ENCODE peak calls at places on chromosomes 12 and 14, in seven cellular contexts. G is thyroid gland, M is H54, H is right lobe of liver, P is adrenal gland, O is IMR-90, R is esophagus squamous epithelium. Z is an unnamed sample.

GRCh38 chr14:100147181-100147631 is 12.2 kb downstream of the DEGS2 start:
- DNase-seq in R (no peak), G (no peak), P (no peak), M (no peak), H (no peak), O (no peak), Z (no peak)

GRCh38 chr12:50047693-50048250 is 9.6 kb upstream of the ASIC1 start:
- DNase-seq in P (no peak), G (no peak), R (no peak), H (no peak), M (no peak), O (no peak), Z (no peak)

GRCh38 chr12:103748002-103748401 is 93.0 kb downstream of the NT5DC3 start:
- DNase-seq in P (no peak), M (no peak), O (no peak), R (no peak), H (no peak), G (no peak), Z (no peak)

GRCh38 chr12:26642361-26642760 is 190.6 kb downstream of the ITPR2 start:
- DNase-seq in R (no peak), G (no peak), P (no peak), M (no peak), O (peak), H (no peak), Z (no peak)

GRCh38 chr12:63978519-63978918 is 134.0 kb downstream of the SRGAP1 start:
- DNase-seq in G (no peak), H (no peak), R (no peak), M (no peak), O (peak), P (no peak), Z (no peak)

GRCh38 chr12:617304-617915 is 45.8 kb downstream of the NINJ2 start:
- DNase-seq in G (no peak), P (peak), R (no peak), M (no peak), H (peak), O (peak), Z (peak)

GRCh38 chr14:99570542-99571302 is 33.3 kb downstream of the CCDC85C start:
- DNase-seq in M (no peak), G (no peak), P (no peak), R (no peak), O (no peak), H (no peak), Z (no peak)

GRCh38 chr14:23168246-23168645 is 15.2 kb downstream of the SLC7A8 start:
- DNase-seq in P (no peak), O (no peak), G (no peak), H (no peak), R (no peak), M (no peak), Z (no peak)

GRCh38 chr14:28609228-28609828 is 157.3 kb upstream of the FOXG1 start:
- DNase-seq in G (peak), O (peak), M (no peak), R (no peak), P (peak), H (peak), Z (peak)

GRCh38 chr12:2258035-2258434 is 205.2 kb downstream of the CACNA1C start:
- DNase-seq in G (no peak), M (no peak), O (no peak), H (no peak), R (no peak), P (no peak), Z (no peak)

GRCh38 chr12:94163850-94164249 is 15.5 kb downstream of the PLXNC1 start:
- DNase-seq in O (no peak), P (no peak), H (no peak), G (no peak), M (no peak), R (no peak), Z (no peak)

GRCh38 chr14:101708853-101709532 is 52.5 kb upstream of the PPP2R5C start:
- DNase-seq in M (no peak), G (peak), P (no peak), O (no peak), H (no peak), R (no peak), Z (no peak)

GRCh38 chr14:54058501-54058900 is 101.9 kb upstream of the BMP4 start:
- DNase-seq in O (no peak), G (no peak), H (no peak), M (no peak), P (no peak), R (no peak), Z (no peak)

GRCh38 chr12:113645183-113645582 is 173.5 kb upstream of the LHX5 start:
- DNase-seq in G (no peak), R (no peak), P (no peak), O (no peak), M (no peak), H (no peak), Z (no peak)

GRCh38 chr12:40215977-40216376 is 8.8 kb upstream of the LRRK2 start:
- DNase-seq in P (no peak), H (no peak), M (no peak), R (no peak), O (peak), G (no peak), Z (no peak)

GRCh38 chr12:129911437-129912049 is 7.7 kb upstream of the TMEM132D start:
- DNase-seq in H (peak), P (peak), M (peak), O (no peak), G (peak), R (no peak), Z (peak)

GRCh38 chr14:58808828-58809227 is 171.1 kb downstream of the DACT1 start:
- DNase-seq in P (peak), G (peak), R (no peak), H (peak), O (peak), M (no peak), Z (peak)

GRCh38 chr12:2387051-2387834 is 334.5 kb downstream of the CACNA1C start:
- DNase-seq in M (no peak), P (no peak), H (no peak), R (no peak), O (peak), G (no peak), Z (no peak)

GRCh38 chr12:104986022-104986941 is at the start of gene NOPCHAP1:
- DNase-seq in G (peak), M (peak), P (peak), R (peak), H (peak), O (peak), Z (peak)
- TF ChIP-seq POLR2A in G (no peak), M (peak), P (no peak), R (peak), H (peak), O (no peak), Z (no peak)

GRCh38 chr12:89355243-89356068 is 3.2 kb upstream of the DUSP6 start:
- DNase-seq in M (no peak), G (no peak), P (no peak), R (no peak), O (no peak), H (no peak), Z (no peak)
- TF ChIP-seq POLR2A in M (no peak), G (no peak), P (no peak), R (no peak), O (no peak), H (peak), Z (no peak)

DNA sequence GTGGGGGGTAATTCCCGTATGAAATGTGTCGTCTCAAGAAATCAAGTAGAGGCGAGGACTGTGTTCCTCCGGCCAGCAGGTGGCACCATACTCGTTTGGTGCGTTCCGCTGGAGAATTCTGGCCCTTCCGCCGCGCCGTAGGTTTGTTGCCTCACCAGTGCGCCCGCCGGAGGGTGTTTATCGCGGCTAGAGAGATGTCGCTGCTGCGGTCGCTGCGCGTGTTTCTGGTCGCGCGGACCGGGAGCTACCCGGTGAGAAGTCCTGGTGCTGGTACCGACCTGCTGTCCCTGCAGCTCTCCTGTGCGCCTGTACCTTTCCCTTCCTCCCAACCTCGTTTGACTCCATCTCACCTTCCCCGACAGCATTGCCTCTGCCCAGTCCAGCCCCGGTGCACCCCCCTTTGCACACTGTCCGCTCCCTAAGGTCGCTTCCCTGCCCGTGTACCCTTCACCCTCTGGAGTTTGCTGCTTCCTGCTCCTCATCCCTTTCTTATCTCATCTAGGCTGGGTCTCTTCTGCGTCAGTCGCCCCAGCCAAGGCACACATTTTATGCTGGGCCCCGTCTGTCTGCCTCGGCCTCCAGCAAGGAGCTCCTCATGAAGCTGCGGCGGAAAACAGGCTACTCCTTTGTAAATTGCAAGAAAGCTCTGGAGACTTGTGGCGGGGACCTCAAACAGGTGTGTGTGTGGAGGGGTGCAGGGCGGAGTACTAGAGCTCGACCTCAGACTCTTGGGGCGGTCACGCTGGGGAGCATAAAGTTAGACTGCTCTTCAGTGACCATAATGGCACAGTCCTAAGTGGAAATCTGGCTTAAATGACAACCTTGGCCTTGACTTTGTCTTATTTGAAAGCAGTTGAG is at the start of gene TSFM:
- DNase-seq in M (peak), O (peak), R (peak), P (peak), H (peak), G (peak), Z (peak)
- TF ChIP-seq POLR2A in M (peak), O (peak), R (peak), P (no peak), H (peak), G (no peak), Z (no peak)

GRCh38 chr14:105929327-105930081 is 403.1 kb downstream of the TMEM121 start:
- DNase-seq in O (no peak), G (no peak), H (no peak), R (no peak), P (no peak), M (no peak), Z (no peak)
- TF ChIP-seq POLR2A in O (no peak), G (no peak), H (no peak), R (no peak), P (no peak), M (no peak), Z (no peak)

DNA sequence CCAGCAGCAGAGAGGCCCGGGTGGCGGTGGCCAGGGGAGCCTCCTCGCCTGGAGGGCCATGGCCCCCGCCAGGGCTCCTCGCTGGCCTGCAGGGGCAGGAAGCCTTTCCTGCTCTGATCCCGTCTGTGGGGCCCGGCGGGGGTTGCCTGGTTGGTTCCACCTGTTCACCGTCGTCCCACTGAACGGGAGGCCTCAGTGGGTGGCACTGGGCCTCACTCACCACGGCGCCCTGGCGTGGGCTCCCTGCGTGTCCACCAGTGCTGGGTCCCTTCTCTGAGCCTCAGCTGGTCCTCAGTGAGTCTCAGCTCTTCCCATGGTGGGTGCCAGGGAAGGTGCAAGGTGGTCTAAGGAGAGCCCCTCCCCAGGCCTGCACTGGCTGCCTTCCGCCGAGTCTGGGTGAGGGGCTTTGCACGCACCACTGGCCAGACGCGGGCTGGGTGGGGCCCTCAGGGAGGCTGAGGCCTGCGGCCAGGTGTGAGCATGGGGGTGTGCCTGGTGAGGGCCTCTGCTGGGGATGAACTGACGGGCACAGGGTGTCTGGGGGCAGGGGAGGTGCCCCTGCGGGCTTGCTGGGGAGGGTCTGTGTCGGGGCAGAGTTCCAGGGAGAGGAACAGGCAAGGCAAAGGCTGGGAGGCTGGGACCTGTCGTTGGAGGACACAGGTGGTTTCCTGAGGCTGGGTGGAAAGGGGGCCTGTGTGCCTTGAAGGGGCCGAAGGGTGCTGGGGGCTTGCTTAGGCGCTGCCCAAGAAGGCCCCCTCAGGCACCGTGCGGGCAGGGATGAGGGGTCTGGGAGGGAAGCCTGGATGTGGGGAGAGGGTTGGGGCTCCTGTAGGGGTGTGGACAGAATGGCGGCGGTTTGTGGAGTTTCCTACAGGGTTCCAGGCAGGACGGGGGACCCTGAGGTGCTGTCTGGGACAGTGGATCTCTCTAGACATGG is 339.8 kb downstream of the TMEM121 start:
- DNase-seq in O (no peak), P (no peak), H (peak), M (no peak), G (no peak), R (no peak), Z (peak)
- TF ChIP-seq POLR2A in O (no peak), P (no peak), H (no peak), M (no peak), G (no peak), R (no peak), Z (no peak)

DNA sequence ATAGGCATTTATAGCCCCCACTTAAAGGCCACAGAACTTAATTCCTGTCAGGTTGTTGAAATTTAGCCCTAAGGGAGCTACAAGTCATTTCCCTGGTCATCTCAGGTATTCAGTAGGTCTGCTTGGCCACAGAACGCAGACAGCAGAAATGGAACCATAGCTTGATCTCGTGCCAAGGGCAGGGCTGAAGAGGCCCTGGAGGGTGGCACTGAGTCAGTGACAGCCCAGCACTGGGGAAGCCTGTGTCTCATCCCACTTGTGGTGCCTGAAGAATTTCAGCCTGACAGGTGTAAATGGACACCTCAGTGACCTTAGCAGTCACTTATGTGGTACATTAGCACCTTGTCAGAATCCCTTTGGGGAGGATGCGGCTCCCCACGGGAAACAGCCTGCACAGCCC is 6.6 kb downstream of the PRKAB1 start:
- DNase-seq in P (no peak), O (no peak), M (no peak), G (no peak), H (no peak), R (no peak), Z (no peak)
- TF ChIP-seq POLR2A in P (no peak), O (no peak), M (no peak), G (no peak), H (no peak), R (no peak), Z (no peak)

GRCh38 chr12:6765634-6766581 is at the start of gene PTMS:
- DNase-seq in G (peak), H (peak), P (peak), M (no peak), O (peak), R (no peak), Z (peak)
- TF ChIP-seq POLR2A in G (peak), H (peak), P (peak), M (peak), O (peak), R (peak), Z (no peak)

GRCh38 chr12:120264086-120264485 is 1.4 kb downstream of the PXN start:
- DNase-seq in G (no peak), R (no peak), H (no peak), M (no peak), O (no peak), P (no peak), Z (no peak)

GRCh38 chr12:120263725-120264040 is 1.8 kb downstream of the PXN start:
- DNase-seq in G (no peak), O (no peak), R (no peak), M (no peak), P (no peak), H (no peak), Z (no peak)

GRCh38 chr12:120265483-120266179 is at the start of gene PXN:
- DNase-seq in O (peak), R (peak), P (peak), G (peak), M (peak), H (peak), Z (peak)

GRCh38 chr12:120265203-120265482 is 387 bp downstream of the PXN start:
- DNase-seq in M (no peak), G (no peak), O (no peak), R (no peak), P (peak), H (no peak), Z (no peak)

DNA sequence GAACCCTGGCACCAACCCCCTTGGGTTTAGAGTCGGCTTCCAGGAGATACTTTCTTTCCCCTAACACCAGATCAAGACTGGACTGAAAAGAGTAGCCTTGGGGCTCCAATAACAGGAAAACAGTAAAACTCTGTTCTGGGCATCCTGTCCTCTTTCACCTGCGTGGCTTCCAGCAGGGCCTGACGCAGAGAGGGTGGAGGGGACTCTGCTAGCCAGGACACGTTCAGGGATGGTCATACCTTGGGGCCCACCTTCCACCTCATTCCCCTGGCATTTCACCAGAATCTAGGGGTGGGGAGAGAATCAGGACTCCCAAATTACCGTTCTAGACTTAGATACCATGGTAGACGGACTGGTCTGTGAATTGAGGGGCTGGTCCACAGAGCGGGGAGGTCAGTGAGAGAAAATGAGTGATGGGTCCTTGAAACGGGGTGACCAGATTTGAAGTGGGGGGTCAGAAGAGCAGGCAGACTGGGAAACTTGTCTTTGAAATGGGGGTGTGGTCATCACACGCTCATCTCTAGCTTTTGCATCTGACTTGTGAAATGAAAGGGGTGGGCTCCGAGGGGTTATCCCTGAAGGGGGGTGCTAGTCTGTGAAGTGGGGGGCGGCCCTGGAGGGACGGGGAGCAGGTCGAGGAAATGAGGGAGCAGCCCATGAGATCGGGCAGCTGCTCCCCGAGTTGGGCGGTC is 873 bp downstream of the PXN start:
- DNase-seq in P (peak), M (no peak), G (peak), H (no peak), R (no peak), O (no peak), Z (no peak)
- TF ChIP-seq POLR2A in P (no peak), M (no peak), G (no peak), H (no peak), R (no peak), O (no peak), Z (no peak)